ENCODE peak calls at places on chromosomes 6 and 20, in four cellular contexts. One of them, this sample, is unnamed.

GRCh38 chr6:90083891-90084290 is 189.6 kb downstream of the GJA10 start:
- DNase-seq in GM12878: peak; percentile 19
- DNase-seq in K562: peak; percentile 64
- DNase-seq in HepG2: no peak
- DNase-seq in this sample: no peak

GRCh38 chr6:125102901-125103300 is 50.7 kb upstream of the TPD52L1 start:
- DNase-seq in GM12878: no peak
- DNase-seq in K562: no peak
- DNase-seq in HepG2: peak; percentile 29
- DNase-seq in this sample: no peak

GRCh38 chr20:59438201-59438600 is 137.8 kb downstream of the EDN3 start:
- DNase-seq in K562: no peak
- DNase-seq in HepG2: no peak
- DNase-seq in GM12878: no peak
- DNase-seq in this sample: no peak

GRCh38 chr6:78526432-78526831 is 340.9 kb upstream of the IRAK1BP1 start:
- DNase-seq in HepG2: peak; percentile 16
- DNase-seq in GM12878: no peak
- DNase-seq in K562: no peak
- DNase-seq in this sample: no peak

GRCh38 chr6:30670760-30671527 is 1.9 kb downstream of the DHX16 start:
- DNase-seq in K562: peak; percentile 49
- DNase-seq in GM12878: no peak
- DNase-seq in HepG2: peak; percentile 45
- DNase-seq in this sample: no peak

GRCh38 chr6:113146878-113147277 is 710.3 kb upstream of the MARCKS start:
- DNase-seq in HepG2: no peak
- DNase-seq in K562: peak; percentile 2
- DNase-seq in GM12878: no peak
- DNase-seq in this sample: no peak

GRCh38 chr6:63634630-63635029 is 972 bp upstream of the PHF3 start:
- DNase-seq in K562: peak; percentile 44
- DNase-seq in GM12878: no peak
- DNase-seq in HepG2: peak; percentile 23
- DNase-seq in this sample: no peak

GRCh38 chr20:24690408-24690807 is 221.0 kb downstream of the SYNDIG1 start:
- DNase-seq in HepG2: no peak
- DNase-seq in GM12878: no peak
- DNase-seq in K562: no peak
- DNase-seq in this sample: no peak

GRCh38 chr6:119978274-119978889 is 628.8 kb upstream of the MAN1A1 start:
- DNase-seq in GM12878: no peak
- DNase-seq in HepG2: peak; percentile 15
- DNase-seq in K562: peak; percentile 14
- DNase-seq in this sample: no peak

GRCh38 chr6:154638369-154638768 is 94.8 kb upstream of the SCAF8 start:
- DNase-seq in K562: no peak
- DNase-seq in GM12878: no peak
- DNase-seq in HepG2: no peak
- DNase-seq in this sample: no peak

GRCh38 chr6:90870561-90870960 is 283.7 kb upstream of the MAP3K7 start:
- DNase-seq in GM12878: no peak
- DNase-seq in HepG2: no peak
- DNase-seq in K562: no peak
- DNase-seq in this sample: no peak

GRCh38 chr6:1436334-1437306 is 47.2 kb downstream of the FOXF2 start:
- DNase-seq in GM12878: peak; percentile 30
- DNase-seq in HepG2: peak; percentile 67
- DNase-seq in K562: peak; percentile 73
- DNase-seq in this sample: peak; percentile 52

GRCh38 chr6:121499666-121500065 is 64.2 kb downstream of the GJA1 start:
- DNase-seq in GM12878: no peak
- DNase-seq in HepG2: no peak
- DNase-seq in K562: no peak
- DNase-seq in this sample: no peak

GRCh38 chr6:144064402-144064830 is 31.0 kb downstream of the SF3B5 start:
- DNase-seq in GM12878: no peak
- DNase-seq in HepG2: no peak
- DNase-seq in K562: peak; percentile 72
- DNase-seq in this sample: peak; percentile 49

GRCh38 chr20:63835031-63835858 is 4.2 kb upstream of the ZBTB46 start:
- DNase-seq in HepG2: peak; percentile 96
- DNase-seq in K562: peak; percentile 86
- DNase-seq in GM12878: no peak
- DNase-seq in this sample: peak; percentile 88

GRCh38 chr6:26032387-26033131 is 54.7 kb upstream of the HFE start:
- DNase-seq in GM12878: peak; percentile 55
- DNase-seq in HepG2: no peak
- DNase-seq in K562: peak; percentile 86
- DNase-seq in this sample: no peak

GRCh38 chr20:49945306-49945700 is 9.1 kb downstream of the RNF114 start:
- DNase-seq in HepG2: no peak
- DNase-seq in K562: no peak
- DNase-seq in GM12878: no peak
- DNase-seq in this sample: no peak

GRCh38 chr6:42352856-42353564 is 98.7 kb downstream of the TRERF1 start:
- DNase-seq in GM12878: no peak
- DNase-seq in HepG2: no peak
- DNase-seq in K562: no peak
- DNase-seq in this sample: no peak

GRCh38 chr6:39752835-39753744 is 27.9 kb upstream of the KIF6 start:
- DNase-seq in K562: no peak
- DNase-seq in HepG2: no peak
- DNase-seq in GM12878: peak; percentile 9
- DNase-seq in this sample: no peak

GRCh38 chr6:53301801-53302537 is 46.8 kb downstream of the ELOVL5 start:
- DNase-seq in GM12878: no peak
- DNase-seq in K562: no peak
- DNase-seq in HepG2: peak; percentile 87
- DNase-seq in this sample: no peak

GRCh38 chr20:46681032-46681854 is 8.0 kb downstream of the TP53RK start:
- DNase-seq in K562: peak; percentile 81
- DNase-seq in GM12878: peak; percentile 27
- DNase-seq in HepG2: peak; percentile 82
- DNase-seq in this sample: peak; percentile 81

GRCh38 chr20:37681384-37681977 is 12.3 kb upstream of the CTNNBL1 start:
- DNase-seq in HepG2: no peak
- DNase-seq in GM12878: no peak
- DNase-seq in K562: no peak
- DNase-seq in this sample: peak; percentile 22

GRCh38 chr6:27582928-27583725 is 110.2 kb upstream of the ZNF184 start:
- DNase-seq in GM12878: no peak
- DNase-seq in HepG2: peak; percentile 65
- DNase-seq in K562: peak; percentile 88
- DNase-seq in this sample: peak; percentile 76

GRCh38 chr6:93017213-93017612 is 402.1 kb downstream of the EPHA7 start:
- DNase-seq in GM12878: no peak
- DNase-seq in K562: no peak
- DNase-seq in HepG2: peak; percentile 2
- DNase-seq in this sample: peak; percentile 30

GRCh38 chr6:31065556-31065955 is 46.8 kb downstream of the C6orf15 start:
- DNase-seq in K562: no peak
- DNase-seq in GM12878: no peak
- DNase-seq in HepG2: no peak
- DNase-seq in this sample: no peak

GRCh38 chr20:44780226-44780625 is 30.1 kb downstream of the RIMS4 start:
- DNase-seq in HepG2: peak; percentile 55
- DNase-seq in K562: peak; percentile 64
- DNase-seq in GM12878: no peak
- DNase-seq in this sample: peak; percentile 75

GRCh38 chr6:124022641-124023040 is 219.0 kb downstream of the NKAIN2 start:
- DNase-seq in HepG2: no peak
- DNase-seq in K562: no peak
- DNase-seq in GM12878: no peak
- DNase-seq in this sample: no peak

GRCh38 chr6:144064831-144065668 is 30.3 kb downstream of the SF3B5 start:
- DNase-seq in HepG2: no peak
- DNase-seq in GM12878: peak; percentile 44
- DNase-seq in K562: no peak
- DNase-seq in this sample: no peak

GRCh38 chr6:151091571-151091970 is 148.2 kb upstream of the AKAP12 start:
- DNase-seq in HepG2: no peak
- DNase-seq in GM12878: no peak
- DNase-seq in K562: no peak
- DNase-seq in this sample: no peak

GRCh38 chr6:122187186-122187585 is 212.3 kb upstream of the HSF2 start:
- DNase-seq in GM12878: no peak
- DNase-seq in HepG2: no peak
- DNase-seq in K562: no peak
- DNase-seq in this sample: no peak

GRCh38 chr20:5569021-5569420 is 181.2 kb upstream of the SHLD1 start:
- DNase-seq in HepG2: peak; percentile 71
- DNase-seq in GM12878: no peak
- DNase-seq in K562: peak; percentile 48
- DNase-seq in this sample: no peak

GRCh38 chr6:43172127-43173007 is 1.3 kb downstream of the SRF start:
- DNase-seq in GM12878: no peak
- DNase-seq in HepG2: peak; percentile 29
- DNase-seq in K562: peak; percentile 68
- DNase-seq in this sample: peak; percentile 48

GRCh38 chr6:145155411-145155810 is 579.9 kb downstream of the EPM2A start:
- DNase-seq in HepG2: no peak
- DNase-seq in K562: no peak
- DNase-seq in GM12878: no peak
- DNase-seq in this sample: no peak

GRCh38 chr6:18265099-18265372 is 706 bp upstream of the DEK start:
- DNase-seq in K562: no peak
- DNase-seq in HepG2: no peak
- DNase-seq in GM12878: no peak
- DNase-seq in this sample: no peak

GRCh38 chr6:90402831-90403192 is 106.2 kb upstream of the BACH2 start:
- DNase-seq in HepG2: no peak
- DNase-seq in GM12878: no peak
- DNase-seq in K562: no peak
- DNase-seq in this sample: no peak

GRCh38 chr6:44966449-44967091 is 361.6 kb upstream of the RUNX2 start:
- DNase-seq in HepG2: peak; percentile 24
- DNase-seq in GM12878: no peak
- DNase-seq in K562: peak; percentile 85
- DNase-seq in this sample: no peak

GRCh38 chr20:19073584-19074198 is 138.8 kb upstream of the SLC24A3 start:
- DNase-seq in K562: peak; percentile 4
- DNase-seq in HepG2: peak; percentile 20
- DNase-seq in GM12878: no peak
- DNase-seq in this sample: peak; percentile 57

DNA sequence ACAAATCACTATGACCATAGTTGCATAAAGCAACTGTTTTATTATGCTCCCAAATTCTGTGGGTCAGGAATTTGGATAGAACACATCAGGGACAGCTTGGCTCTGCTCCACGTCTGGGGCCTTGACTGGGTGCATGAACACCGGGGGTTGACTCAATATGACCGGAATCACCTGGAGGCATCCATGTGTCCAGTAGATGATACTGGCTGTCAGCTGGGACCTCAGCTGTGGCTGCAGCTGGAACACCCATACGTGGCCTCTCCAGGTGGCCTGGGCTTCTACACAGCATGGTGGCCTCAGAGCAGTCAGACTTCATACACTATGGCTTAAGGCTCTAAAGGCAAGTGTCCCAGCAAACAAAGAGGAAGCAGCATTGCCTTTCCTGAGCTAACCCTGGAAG is 113.4 kb downstream of the NRN1 start:
- DNase-seq in GM12878: no peak
- DNase-seq in K562: no peak
- DNase-seq in HepG2: no peak
- DNase-seq in this sample: no peak
- TF ChIP-seq SP1 in GM12878: no peak
- TF ChIP-seq SP1 in K562: no peak
- TF ChIP-seq SP1 in HepG2: no peak
- TF ChIP-seq SP1 in this sample: no peak

DNA sequence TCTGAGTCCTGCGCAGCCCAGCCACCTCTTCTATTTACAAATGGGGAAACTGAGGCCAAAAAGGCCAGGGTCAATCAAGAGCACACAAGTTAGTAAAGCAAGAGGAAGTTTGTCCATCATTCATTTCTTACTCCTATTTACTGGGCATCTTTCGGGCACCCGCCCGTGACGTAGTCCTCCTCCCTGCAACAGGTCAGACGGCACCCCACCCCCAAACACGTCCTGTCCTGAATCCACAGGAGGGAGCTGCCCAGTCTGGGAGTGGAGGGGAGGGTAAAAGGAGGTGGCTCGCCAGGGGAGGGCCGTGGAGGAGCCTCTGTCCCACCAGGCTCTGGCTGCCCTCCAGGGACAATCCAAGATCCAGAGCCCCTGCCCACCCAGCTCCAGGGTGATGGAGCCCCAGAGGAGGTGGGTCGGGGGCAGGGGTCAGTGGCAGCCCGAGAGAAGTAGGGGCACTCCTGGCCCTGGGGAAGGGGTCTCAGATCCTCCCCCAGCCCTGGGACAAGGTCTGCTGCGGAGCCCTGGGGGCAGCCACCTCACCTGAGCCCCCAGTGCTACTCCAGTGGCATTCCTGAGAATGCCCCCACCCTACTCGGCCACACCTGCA is 2.5 kb upstream of the LAMA5 start:
- DNase-seq in K562: no peak
- DNase-seq in GM12878: no peak
- DNase-seq in HepG2: no peak
- DNase-seq in this sample: no peak
- TF ChIP-seq NR2C2 in K562: no peak
- TF ChIP-seq NR2C2 in GM12878: no peak
- TF ChIP-seq NR2C2 in HepG2: no peak
- TF ChIP-seq NR2C2 in this sample: no peak

DNA sequence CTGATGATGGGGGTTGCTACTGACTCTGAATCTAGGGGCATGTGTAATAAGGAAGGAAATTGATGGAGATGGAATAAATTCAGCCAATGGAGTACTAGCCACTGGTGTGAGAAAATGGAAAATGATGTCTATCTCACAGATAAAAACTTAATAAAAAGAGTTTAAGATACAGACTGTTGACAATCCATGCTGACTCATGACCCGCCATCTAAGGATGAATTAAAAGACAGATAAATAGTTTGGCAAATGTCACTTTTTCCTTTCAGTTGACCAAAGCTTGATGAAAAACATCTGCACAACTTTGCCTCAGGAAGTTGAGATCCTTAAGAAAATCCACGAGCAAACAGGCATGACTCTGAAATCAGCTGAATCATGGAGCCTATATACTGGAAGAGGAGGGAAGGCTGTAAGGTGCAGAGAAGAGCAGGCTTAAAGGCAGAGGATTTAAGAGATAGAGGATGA is 82.6 kb upstream of the BMP5 start:
- DNase-seq in K562: no peak
- DNase-seq in GM12878: no peak
- DNase-seq in HepG2: no peak
- DNase-seq in this sample: no peak
- TF ChIP-seq SP1 in K562: no peak
- TF ChIP-seq SP1 in GM12878: no peak
- TF ChIP-seq SP1 in HepG2: no peak
- TF ChIP-seq SP1 in this sample: no peak

DNA sequence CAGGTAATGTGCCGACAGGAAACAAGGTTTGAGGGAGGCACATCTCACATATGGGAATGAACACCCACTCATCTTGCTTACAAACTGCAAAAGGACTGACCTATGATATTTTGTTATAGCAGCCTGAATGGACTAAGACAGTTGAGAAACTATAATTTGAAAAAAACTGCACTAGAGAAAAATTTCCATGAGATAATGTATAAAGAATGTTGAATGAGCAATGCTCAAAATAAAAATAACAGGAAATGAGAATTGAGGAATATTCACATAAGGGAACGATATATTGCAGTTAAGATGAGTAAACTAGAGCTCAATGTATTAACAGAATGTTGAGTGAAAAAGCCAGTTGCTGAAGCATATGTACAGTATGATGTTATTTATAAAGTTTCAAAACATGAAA is 6.4 kb upstream of the TBC1D22B start:
- DNase-seq in K562: no peak
- DNase-seq in HepG2: no peak
- DNase-seq in GM12878: no peak
- DNase-seq in this sample: no peak
- TF ChIP-seq NR2C2 in K562: no peak
- TF ChIP-seq NR2C2 in HepG2: no peak
- TF ChIP-seq NR2C2 in GM12878: no peak
- TF ChIP-seq NR2C2 in this sample: no peak